ENCODE peak calls at places on chromosomes 6 and 20, in six cellular contexts. One of them, this sample, is unnamed.
A peak's percentile ranks its signal among the peaks of the same experiment; 100 is the strongest.

GRCh38 chr6:163724196-163724595 is 309.7 kb downstream of the QKI start:
- ATAC-seq in activated T-cell treated with anti-CD3 and anti-CD28 coated beads, Interleukin-2, amount 50 U/mL, for 72 hours: no peak
- ATAC-seq in stimulated activated naive CD8-positive, alpha-beta T cell treated with anti-CD3 and anti-CD28 coated beads, Interleukin-15, amount 100 ng/mL, for 72 hours: no peak
- ATAC-seq in HCT116: no peak
- ATAC-seq in IMR-90: no peak
- ATAC-seq in sciatic nerve: no peak
- ATAC-seq in this sample: no peak

GRCh38 chr20:7770578-7770977 is 169.7 kb downstream of the HAO1 start:
- ATAC-seq in activated T-cell treated with anti-CD3 and anti-CD28 coated beads, Interleukin-2, amount 50 U/mL, for 72 hours: peak; percentile 88
- ATAC-seq in stimulated activated naive CD8-positive, alpha-beta T cell treated with anti-CD3 and anti-CD28 coated beads, Interleukin-15, amount 100 ng/mL, for 72 hours: peak; percentile 85
- ATAC-seq in HCT116: no peak
- ATAC-seq in IMR-90: no peak
- ATAC-seq in sciatic nerve: no peak
- ATAC-seq in this sample: peak; percentile 46

GRCh38 chr6:2448826-2449571 is 203.6 kb upstream of the GMDS start:
- ATAC-seq in activated T-cell treated with anti-CD3 and anti-CD28 coated beads, Interleukin-2, amount 50 U/mL, for 72 hours: peak; percentile 47
- ATAC-seq in stimulated activated naive CD8-positive, alpha-beta T cell treated with anti-CD3 and anti-CD28 coated beads, Interleukin-15, amount 100 ng/mL, for 72 hours: peak; percentile 68
- ATAC-seq in HCT116: peak; percentile 89
- ATAC-seq in IMR-90: peak; percentile 95
- ATAC-seq in sciatic nerve: peak; percentile 80
- ATAC-seq in this sample: peak; percentile 50

GRCh38 chr6:160469153-160469552 is 121.0 kb downstream of the SLC22A3 start:
- ATAC-seq in activated T-cell treated with anti-CD3 and anti-CD28 coated beads, Interleukin-2, amount 50 U/mL, for 72 hours: no peak
- ATAC-seq in stimulated activated naive CD8-positive, alpha-beta T cell treated with anti-CD3 and anti-CD28 coated beads, Interleukin-15, amount 100 ng/mL, for 72 hours: no peak
- ATAC-seq in HCT116: no peak
- ATAC-seq in IMR-90: no peak
- ATAC-seq in sciatic nerve: no peak
- ATAC-seq in this sample: no peak

GRCh38 chr20:49236301-49236700 is 17.1 kb downstream of the DDX27 start:
- ATAC-seq in activated T-cell treated with anti-CD3 and anti-CD28 coated beads, Interleukin-2, amount 50 U/mL, for 72 hours: no peak
- ATAC-seq in stimulated activated naive CD8-positive, alpha-beta T cell treated with anti-CD3 and anti-CD28 coated beads, Interleukin-15, amount 100 ng/mL, for 72 hours: no peak
- ATAC-seq in HCT116: peak; percentile 47
- ATAC-seq in IMR-90: no peak
- ATAC-seq in sciatic nerve: no peak
- ATAC-seq in this sample: no peak

GRCh38 chr6:166514196-166514595 is 72.3 kb downstream of the RAMACL start:
- ATAC-seq in activated T-cell treated with anti-CD3 and anti-CD28 coated beads, Interleukin-2, amount 50 U/mL, for 72 hours: no peak
- ATAC-seq in stimulated activated naive CD8-positive, alpha-beta T cell treated with anti-CD3 and anti-CD28 coated beads, Interleukin-15, amount 100 ng/mL, for 72 hours: no peak
- ATAC-seq in HCT116: peak; percentile 21
- ATAC-seq in IMR-90: no peak
- ATAC-seq in sciatic nerve: peak; percentile 30
- ATAC-seq in this sample: no peak

GRCh38 chr6:5606546-5606945 is 345.2 kb downstream of the FARS2 start:
- ATAC-seq in activated T-cell treated with anti-CD3 and anti-CD28 coated beads, Interleukin-2, amount 50 U/mL, for 72 hours: no peak
- ATAC-seq in stimulated activated naive CD8-positive, alpha-beta T cell treated with anti-CD3 and anti-CD28 coated beads, Interleukin-15, amount 100 ng/mL, for 72 hours: no peak
- ATAC-seq in HCT116: no peak
- ATAC-seq in IMR-90: no peak
- ATAC-seq in sciatic nerve: no peak
- ATAC-seq in this sample: no peak

GRCh38 chr20:41135187-41135887 is 2.0 kb upstream of the PLCG1 start:
- ATAC-seq in activated T-cell treated with anti-CD3 and anti-CD28 coated beads, Interleukin-2, amount 50 U/mL, for 72 hours: peak; percentile 16
- ATAC-seq in stimulated activated naive CD8-positive, alpha-beta T cell treated with anti-CD3 and anti-CD28 coated beads, Interleukin-15, amount 100 ng/mL, for 72 hours: no peak
- ATAC-seq in HCT116: peak; percentile 55
- ATAC-seq in IMR-90: no peak
- ATAC-seq in sciatic nerve: no peak
- ATAC-seq in this sample: no peak

GRCh38 chr6:106629103-106629858 is at the start of the genes QRSL1 and RTN4IP1:
- ATAC-seq in activated T-cell treated with anti-CD3 and anti-CD28 coated beads, Interleukin-2, amount 50 U/mL, for 72 hours: peak; percentile 97
- ATAC-seq in stimulated activated naive CD8-positive, alpha-beta T cell treated with anti-CD3 and anti-CD28 coated beads, Interleukin-15, amount 100 ng/mL, for 72 hours: peak; percentile 98
- ATAC-seq in HCT116: peak; percentile 89
- ATAC-seq in IMR-90: peak; percentile 95
- ATAC-seq in sciatic nerve: peak; percentile 100
- ATAC-seq in this sample: peak; percentile 97

GRCh38 chr6:87209812-87210211 is 54.4 kb downstream of the ZNF292 start:
- ATAC-seq in activated T-cell treated with anti-CD3 and anti-CD28 coated beads, Interleukin-2, amount 50 U/mL, for 72 hours: no peak
- ATAC-seq in stimulated activated naive CD8-positive, alpha-beta T cell treated with anti-CD3 and anti-CD28 coated beads, Interleukin-15, amount 100 ng/mL, for 72 hours: no peak
- ATAC-seq in HCT116: no peak
- ATAC-seq in IMR-90: no peak
- ATAC-seq in sciatic nerve: no peak
- ATAC-seq in this sample: no peak

GRCh38 chr6:90123796-90124195 is 172.8 kb downstream of the BACH2 start:
- ATAC-seq in activated T-cell treated with anti-CD3 and anti-CD28 coated beads, Interleukin-2, amount 50 U/mL, for 72 hours: peak; percentile 38
- ATAC-seq in stimulated activated naive CD8-positive, alpha-beta T cell treated with anti-CD3 and anti-CD28 coated beads, Interleukin-15, amount 100 ng/mL, for 72 hours: peak; percentile 76
- ATAC-seq in HCT116: no peak
- ATAC-seq in IMR-90: peak; percentile 62
- ATAC-seq in sciatic nerve: no peak
- ATAC-seq in this sample: peak; percentile 66

GRCh38 chr20:56722042-56722441 is 92.9 kb downstream of the TFAP2C start:
- ATAC-seq in activated T-cell treated with anti-CD3 and anti-CD28 coated beads, Interleukin-2, amount 50 U/mL, for 72 hours: no peak
- ATAC-seq in stimulated activated naive CD8-positive, alpha-beta T cell treated with anti-CD3 and anti-CD28 coated beads, Interleukin-15, amount 100 ng/mL, for 72 hours: no peak
- ATAC-seq in HCT116: no peak
- ATAC-seq in IMR-90: no peak
- ATAC-seq in sciatic nerve: peak; percentile 46
- ATAC-seq in this sample: no peak

GRCh38 chr6:46217671-46218131 is 46.9 kb upstream of the ENPP5 start:
- ATAC-seq in activated T-cell treated with anti-CD3 and anti-CD28 coated beads, Interleukin-2, amount 50 U/mL, for 72 hours: peak; percentile 72
- ATAC-seq in stimulated activated naive CD8-positive, alpha-beta T cell treated with anti-CD3 and anti-CD28 coated beads, Interleukin-15, amount 100 ng/mL, for 72 hours: peak; percentile 61
- ATAC-seq in HCT116: no peak
- ATAC-seq in IMR-90: no peak
- ATAC-seq in sciatic nerve: peak; percentile 81
- ATAC-seq in this sample: peak; percentile 78

GRCh38 chr6:73728548-73729205 is 32.7 kb downstream of the CD109 start:
- ATAC-seq in activated T-cell treated with anti-CD3 and anti-CD28 coated beads, Interleukin-2, amount 50 U/mL, for 72 hours: peak; percentile 87
- ATAC-seq in stimulated activated naive CD8-positive, alpha-beta T cell treated with anti-CD3 and anti-CD28 coated beads, Interleukin-15, amount 100 ng/mL, for 72 hours: peak; percentile 95
- ATAC-seq in HCT116: no peak
- ATAC-seq in IMR-90: no peak
- ATAC-seq in sciatic nerve: no peak
- ATAC-seq in this sample: peak; percentile 79

GRCh38 chr20:3686867-3687321 is 5.1 kb upstream of the ADAM33 start:
- ATAC-seq in activated T-cell treated with anti-CD3 and anti-CD28 coated beads, Interleukin-2, amount 50 U/mL, for 72 hours: no peak
- ATAC-seq in stimulated activated naive CD8-positive, alpha-beta T cell treated with anti-CD3 and anti-CD28 coated beads, Interleukin-15, amount 100 ng/mL, for 72 hours: no peak
- ATAC-seq in HCT116: no peak
- ATAC-seq in IMR-90: peak; percentile 85
- ATAC-seq in sciatic nerve: peak; percentile 91
- ATAC-seq in this sample: no peak

GRCh38 chr6:44527191-44527960 is 139.9 kb downstream of the CDC5L start:
- ATAC-seq in activated T-cell treated with anti-CD3 and anti-CD28 coated beads, Interleukin-2, amount 50 U/mL, for 72 hours: peak; percentile 19
- ATAC-seq in stimulated activated naive CD8-positive, alpha-beta T cell treated with anti-CD3 and anti-CD28 coated beads, Interleukin-15, amount 100 ng/mL, for 72 hours: peak; percentile 82
- ATAC-seq in HCT116: no peak
- ATAC-seq in IMR-90: no peak
- ATAC-seq in sciatic nerve: no peak
- ATAC-seq in this sample: peak; percentile 32

GRCh38 chr20:24519476-24519875 is 50.0 kb downstream of the SYNDIG1 start:
- ATAC-seq in activated T-cell treated with anti-CD3 and anti-CD28 coated beads, Interleukin-2, amount 50 U/mL, for 72 hours: peak; percentile 61
- ATAC-seq in stimulated activated naive CD8-positive, alpha-beta T cell treated with anti-CD3 and anti-CD28 coated beads, Interleukin-15, amount 100 ng/mL, for 72 hours: peak; percentile 57
- ATAC-seq in HCT116: no peak
- ATAC-seq in IMR-90: no peak
- ATAC-seq in sciatic nerve: no peak
- ATAC-seq in this sample: no peak

GRCh38 chr6:148771896-148772554 is 25.2 kb downstream of the UST start:
- ATAC-seq in activated T-cell treated with anti-CD3 and anti-CD28 coated beads, Interleukin-2, amount 50 U/mL, for 72 hours: no peak
- ATAC-seq in stimulated activated naive CD8-positive, alpha-beta T cell treated with anti-CD3 and anti-CD28 coated beads, Interleukin-15, amount 100 ng/mL, for 72 hours: peak; percentile 59
- ATAC-seq in HCT116: no peak
- ATAC-seq in IMR-90: no peak
- ATAC-seq in sciatic nerve: no peak
- ATAC-seq in this sample: peak; percentile 43

GRCh38 chr6:40112350-40112749 is 178.1 kb upstream of the MOCS1 start:
- ATAC-seq in activated T-cell treated with anti-CD3 and anti-CD28 coated beads, Interleukin-2, amount 50 U/mL, for 72 hours: no peak
- ATAC-seq in stimulated activated naive CD8-positive, alpha-beta T cell treated with anti-CD3 and anti-CD28 coated beads, Interleukin-15, amount 100 ng/mL, for 72 hours: no peak
- ATAC-seq in HCT116: no peak
- ATAC-seq in IMR-90: no peak
- ATAC-seq in sciatic nerve: no peak
- ATAC-seq in this sample: no peak

GRCh38 chr20:40687384-40688128 is 1.5 kb downstream of the MAFB start:
- ATAC-seq in activated T-cell treated with anti-CD3 and anti-CD28 coated beads, Interleukin-2, amount 50 U/mL, for 72 hours: no peak
- ATAC-seq in stimulated activated naive CD8-positive, alpha-beta T cell treated with anti-CD3 and anti-CD28 coated beads, Interleukin-15, amount 100 ng/mL, for 72 hours: no peak
- ATAC-seq in HCT116: no peak
- ATAC-seq in IMR-90: no peak
- ATAC-seq in sciatic nerve: no peak
- ATAC-seq in this sample: no peak

GRCh38 chr6:150928882-150929281 is 63.4 kb downstream of the MTHFD1L start:
- ATAC-seq in activated T-cell treated with anti-CD3 and anti-CD28 coated beads, Interleukin-2, amount 50 U/mL, for 72 hours: no peak
- ATAC-seq in stimulated activated naive CD8-positive, alpha-beta T cell treated with anti-CD3 and anti-CD28 coated beads, Interleukin-15, amount 100 ng/mL, for 72 hours: no peak
- ATAC-seq in HCT116: peak; percentile 84
- ATAC-seq in IMR-90: no peak
- ATAC-seq in sciatic nerve: no peak
- ATAC-seq in this sample: no peak

GRCh38 chr6:121666809-121667208 is 231.4 kb downstream of the GJA1 start:
- ATAC-seq in activated T-cell treated with anti-CD3 and anti-CD28 coated beads, Interleukin-2, amount 50 U/mL, for 72 hours: no peak
- ATAC-seq in stimulated activated naive CD8-positive, alpha-beta T cell treated with anti-CD3 and anti-CD28 coated beads, Interleukin-15, amount 100 ng/mL, for 72 hours: no peak
- ATAC-seq in HCT116: peak; percentile 96
- ATAC-seq in IMR-90: peak; percentile 85
- ATAC-seq in sciatic nerve: peak; percentile 72
- ATAC-seq in this sample: no peak

This sample was measured in activated T-helper 17 cell treated with anti-CD3 and anti-CD28 coated beads, Interleukin-2, amount 50 U/mL, for 72 hours.